ENCODE peak calls at places on chromosomes 4 and X, in seven cellular contexts. One of them, this sample, is unnamed.

GRCh38 chrX:12421918-12422317 is 283.6 kb downstream of the FRMPD4 start:
- DNase-seq in HepG2: no peak
- DNase-seq in GM12892: no peak
- DNase-seq in GM12878: no peak
- DNase-seq in SK-N-SH: no peak
- DNase-seq in H1: no peak
- DNase-seq in K562: no peak
- DNase-seq in this sample: no peak

GRCh38 chrX:120575379-120576114 is 14.8 kb upstream of the CUL4B start:
- DNase-seq in HepG2: no peak
- DNase-seq in H1: no peak
- DNase-seq in SK-N-SH: no peak
- DNase-seq in GM12892: no peak
- DNase-seq in GM12878: no peak
- DNase-seq in K562: peak; percentile 44
- DNase-seq in this sample: no peak

GRCh38 chrX:12309040-12309732 is 170.9 kb downstream of the FRMPD4 start:
- DNase-seq in GM12892: no peak
- DNase-seq in HepG2: no peak
- DNase-seq in GM12878: no peak
- DNase-seq in H1: no peak
- DNase-seq in K562: no peak
- DNase-seq in SK-N-SH: no peak
- DNase-seq in this sample: no peak

GRCh38 chrX:69627744-69628143 is 11.8 kb downstream of the EDA start:
- DNase-seq in SK-N-SH: no peak
- DNase-seq in GM12878: no peak
- DNase-seq in K562: no peak
- DNase-seq in H1: no peak
- DNase-seq in HepG2: no peak
- DNase-seq in GM12892: no peak
- DNase-seq in this sample: no peak

GRCh38 chr4:11487139-11487538 is 58.4 kb upstream of the HS3ST1 start:
- DNase-seq in GM12878: no peak
- DNase-seq in K562: no peak
- DNase-seq in GM12892: no peak
- DNase-seq in HepG2: no peak
- DNase-seq in H1: no peak
- DNase-seq in SK-N-SH: no peak
- DNase-seq in this sample: no peak

GRCh38 chr4:1783011-1783410 is 10.1 kb upstream of the FGFR3 start:
- DNase-seq in H1: no peak
- DNase-seq in GM12892: no peak
- DNase-seq in GM12878: no peak
- DNase-seq in HepG2: no peak
- DNase-seq in K562: no peak
- DNase-seq in SK-N-SH: no peak
- DNase-seq in this sample: no peak

GRCh38 chr4:138255917-138256597 is 13.9 kb upstream of the SLC7A11 start:
- DNase-seq in GM12878: no peak
- DNase-seq in SK-N-SH: no peak
- DNase-seq in HepG2: no peak
- DNase-seq in K562: no peak
- DNase-seq in GM12892: no peak
- DNase-seq in H1: no peak
- DNase-seq in this sample: no peak

GRCh38 chr4:127868196-127868595 is 12.5 kb upstream of the PLK4 start:
- DNase-seq in HepG2: no peak
- DNase-seq in GM12878: no peak
- DNase-seq in K562: no peak
- DNase-seq in H1: no peak
- DNase-seq in GM12892: no peak
- DNase-seq in SK-N-SH: no peak
- DNase-seq in this sample: no peak

GRCh38 chrX:101417981-101418841 is 10.2 kb downstream of the HNRNPH2 start:
- DNase-seq in GM12892: peak; percentile 39
- DNase-seq in SK-N-SH: peak; percentile 74
- DNase-seq in HepG2: no peak
- DNase-seq in GM12878: no peak
- DNase-seq in K562: no peak
- DNase-seq in H1: peak; percentile 72
- DNase-seq in this sample: peak; percentile 23

GRCh38 chr4:101199507-101200285 is 147.6 kb downstream of the PPP3CA start:
- DNase-seq in GM12892: no peak
- DNase-seq in H1: no peak
- DNase-seq in K562: no peak
- DNase-seq in GM12878: no peak
- DNase-seq in SK-N-SH: peak; percentile 2
- DNase-seq in HepG2: no peak
- DNase-seq in this sample: no peak

GRCh38 chr4:48830706-48831531 is at the start of gene OCIAD1:
- DNase-seq in GM12878: peak; percentile 99
- DNase-seq in H1: peak; percentile 89
- DNase-seq in GM12892: peak; percentile 93
- DNase-seq in SK-N-SH: peak; percentile 96
- DNase-seq in HepG2: peak; percentile 93
- DNase-seq in K562: peak; percentile 99
- DNase-seq in this sample: peak; percentile 90

GRCh38 chr4:182648766-182649165 is 268.4 kb downstream of the DCTD start:
- DNase-seq in GM12878: no peak
- DNase-seq in K562: no peak
- DNase-seq in GM12892: no peak
- DNase-seq in SK-N-SH: no peak
- DNase-seq in HepG2: no peak
- DNase-seq in H1: no peak
- DNase-seq in this sample: no peak

GRCh38 chrX:13090261-13091110 is 46.1 kb upstream of the FAM9C start:
- DNase-seq in K562: peak; percentile 46
- DNase-seq in GM12892: no peak
- DNase-seq in SK-N-SH: no peak
- DNase-seq in HepG2: peak; percentile 67
- DNase-seq in H1: no peak
- DNase-seq in GM12878: no peak
- DNase-seq in this sample: no peak

GRCh38 chrX:119654112-119654531 is 38.8 kb downstream of the SEPTIN6 start:
- DNase-seq in GM12892: no peak
- DNase-seq in GM12878: no peak
- DNase-seq in K562: no peak
- DNase-seq in HepG2: no peak
- DNase-seq in H1: no peak
- DNase-seq in SK-N-SH: peak; percentile 12
- DNase-seq in this sample: no peak

GRCh38 chrX:154979671-154980070 is 42.9 kb downstream of the F8 start:
- DNase-seq in GM12878: no peak
- DNase-seq in H1: no peak
- DNase-seq in SK-N-SH: no peak
- DNase-seq in GM12892: no peak
- DNase-seq in HepG2: no peak
- DNase-seq in K562: no peak
- DNase-seq in this sample: no peak

GRCh38 chr4:17510582-17510981 is 1.3 kb downstream of the QDPR start:
- DNase-seq in GM12878: no peak
- DNase-seq in HepG2: no peak
- DNase-seq in K562: no peak
- DNase-seq in GM12892: no peak
- DNase-seq in SK-N-SH: peak; percentile 15
- DNase-seq in H1: no peak
- DNase-seq in this sample: no peak

GRCh38 chr4:158622251-158622650 is 49.4 kb downstream of the C4orf46 start:
- DNase-seq in HepG2: no peak
- DNase-seq in GM12878: no peak
- DNase-seq in K562: no peak
- DNase-seq in SK-N-SH: no peak
- DNase-seq in GM12892: no peak
- DNase-seq in H1: no peak
- DNase-seq in this sample: no peak

GRCh38 chr4:86977621-86978184 is 42.9 kb downstream of the AFF1 start:
- DNase-seq in H1: no peak
- DNase-seq in HepG2: peak; percentile 96
- DNase-seq in SK-N-SH: no peak
- DNase-seq in GM12878: peak; percentile 67
- DNase-seq in K562: no peak
- DNase-seq in GM12892: peak; percentile 27
- DNase-seq in this sample: no peak

GRCh38 chr4:1686440-1687036 is 2.4 kb upstream of the FAM53A start:
- DNase-seq in SK-N-SH: no peak
- DNase-seq in HepG2: no peak
- DNase-seq in H1: no peak
- DNase-seq in GM12878: no peak
- DNase-seq in K562: no peak
- DNase-seq in GM12892: no peak
- DNase-seq in this sample: no peak

GRCh38 chr4:29711226-29711625 is 1008.9 kb upstream of the PCDH7 start:
- DNase-seq in GM12892: no peak
- DNase-seq in HepG2: no peak
- DNase-seq in GM12878: no peak
- DNase-seq in K562: no peak
- DNase-seq in SK-N-SH: no peak
- DNase-seq in H1: no peak
- DNase-seq in this sample: no peak

GRCh38 chr4:4889781-4890180 is 30.3 kb downstream of the MSX1 start:
- DNase-seq in SK-N-SH: no peak
- DNase-seq in HepG2: no peak
- DNase-seq in GM12892: no peak
- DNase-seq in K562: no peak
- DNase-seq in GM12878: no peak
- DNase-seq in H1: no peak
- DNase-seq in this sample: no peak

GRCh38 chrX:1507511-1508463 is 29.2 kb downstream of the P2RY8 start:
- DNase-seq in H1: no peak
- DNase-seq in GM12878: peak; percentile 95
- DNase-seq in GM12892: peak; percentile 54
- DNase-seq in SK-N-SH: no peak
- DNase-seq in K562: no peak
- DNase-seq in HepG2: no peak
- DNase-seq in this sample: no peak

GRCh38 chr4:42995343-42995944 is 102.9 kb downstream of the GRXCR1 start:
- DNase-seq in K562: peak; percentile 9
- DNase-seq in GM12892: no peak
- DNase-seq in HepG2: peak; percentile 12
- DNase-seq in H1: no peak
- DNase-seq in SK-N-SH: peak; percentile 57
- DNase-seq in GM12878: no peak
- DNase-seq in this sample: peak; percentile 18

DNA sequence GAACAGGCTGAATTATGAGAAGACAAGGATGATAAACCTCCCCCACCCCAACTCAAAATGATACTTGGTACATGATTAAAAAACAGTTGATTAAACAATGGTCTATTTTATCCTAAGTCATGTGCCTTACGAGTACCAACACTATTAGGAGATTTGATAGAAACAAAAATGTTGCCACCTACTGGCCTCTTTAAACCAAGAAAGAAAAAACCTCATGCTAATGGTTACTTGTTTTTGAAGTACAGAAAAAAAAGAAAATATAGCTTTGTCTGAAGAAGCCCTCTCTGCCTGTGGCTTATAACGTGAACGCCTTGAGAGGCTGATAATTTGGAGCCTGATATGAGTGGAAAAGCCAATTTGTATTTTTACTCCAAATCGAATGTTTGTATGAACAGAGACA is 538.2 kb downstream of the DMD start:
- DNase-seq in GM12878: no peak
- DNase-seq in GM12892: no peak
- DNase-seq in HepG2: peak; percentile 0
- DNase-seq in H1: no peak
- DNase-seq in SK-N-SH: no peak
- DNase-seq in K562: no peak
- DNase-seq in this sample: no peak
- TF ChIP-seq TAF1 in GM12878: no peak
- TF ChIP-seq TAF1 in GM12892: no peak
- TF ChIP-seq TAF1 in HepG2: no peak
- TF ChIP-seq TAF1 in H1: no peak
- TF ChIP-seq TAF1 in SK-N-SH: no peak
- TF ChIP-seq TAF1 in K562: no peak
- TF ChIP-seq TAF1 in this sample: no peak

GRCh38 chr4:169160825-169161224 is 109.9 kb downstream of the SH3RF1 start:
- DNase-seq in SK-N-SH: no peak
- DNase-seq in GM12878: no peak
- DNase-seq in H1: no peak
- DNase-seq in GM12892: no peak
- DNase-seq in K562: no peak
- DNase-seq in HepG2: no peak
- DNase-seq in this sample: no peak
- TF ChIP-seq TAF1 in SK-N-SH: no peak
- TF ChIP-seq TAF1 in GM12878: no peak
- TF ChIP-seq TAF1 in H1: no peak
- TF ChIP-seq TAF1 in GM12892: no peak
- TF ChIP-seq TAF1 in K562: no peak
- TF ChIP-seq TAF1 in HepG2: no peak
- TF ChIP-seq TAF1 in this sample: no peak

DNA sequence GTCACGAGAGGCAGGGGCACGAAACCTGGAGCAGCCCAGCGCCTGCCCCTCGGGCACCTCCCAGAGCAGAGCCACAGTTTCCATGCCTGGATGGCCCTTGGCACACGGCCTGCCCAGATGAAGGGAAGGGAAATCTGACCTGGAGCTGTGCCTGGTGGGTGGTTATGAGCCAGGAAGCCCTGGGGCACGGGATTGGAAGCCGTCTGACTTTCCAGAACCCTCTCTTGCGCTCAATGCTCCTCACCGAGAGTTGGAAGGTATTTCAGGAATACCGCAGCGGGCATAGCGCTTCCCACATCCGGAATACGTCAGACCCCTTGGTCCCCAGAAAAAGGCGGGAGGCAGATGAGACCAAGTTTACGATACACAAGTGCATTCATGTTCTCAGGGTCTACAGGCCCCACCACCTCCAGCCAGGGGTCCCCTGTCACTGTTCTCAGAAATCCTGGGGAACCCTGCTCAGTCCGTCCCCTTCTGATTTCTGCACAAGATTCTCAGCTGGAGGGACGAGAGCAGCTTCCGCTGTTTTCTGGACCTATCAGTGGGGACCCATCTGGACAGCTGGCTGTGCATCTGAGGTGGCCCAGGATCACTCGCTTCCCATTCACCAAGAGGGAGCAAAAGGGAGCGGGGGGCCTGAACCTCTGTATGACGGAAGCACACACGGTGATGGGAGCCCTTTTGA is 172.9 kb downstream of the AFAP1 start:
- DNase-seq in H1: no peak
- DNase-seq in SK-N-SH: no peak
- DNase-seq in HepG2: no peak
- DNase-seq in GM12878: no peak
- DNase-seq in K562: no peak
- DNase-seq in GM12892: no peak
- DNase-seq in this sample: no peak
- TF ChIP-seq TAF1 in H1: no peak
- TF ChIP-seq TAF1 in SK-N-SH: no peak
- TF ChIP-seq TAF1 in HepG2: no peak
- TF ChIP-seq TAF1 in GM12878: no peak
- TF ChIP-seq TAF1 in K562: no peak
- TF ChIP-seq TAF1 in GM12892: no peak
- TF ChIP-seq TAF1 in this sample: no peak

GRCh38 chr4:66178901-66179300 is 508.6 kb upstream of the EPHA5 start:
- DNase-seq in GM12892: no peak
- DNase-seq in H1: no peak
- DNase-seq in HepG2: no peak
- DNase-seq in K562: no peak
- DNase-seq in SK-N-SH: no peak
- DNase-seq in GM12878: no peak
- DNase-seq in this sample: no peak

GRCh38 chr4:66187175-66187720 is 517.0 kb upstream of the EPHA5 start:
- DNase-seq in SK-N-SH: no peak
- DNase-seq in GM12878: no peak
- DNase-seq in GM12892: no peak
- DNase-seq in HepG2: no peak
- DNase-seq in K562: no peak
- DNase-seq in H1: no peak
- DNase-seq in this sample: no peak

GRCh38 chr4:66182651-66183050 is 512.4 kb upstream of the EPHA5 start:
- DNase-seq in GM12878: no peak
- DNase-seq in K562: no peak
- DNase-seq in GM12892: no peak
- DNase-seq in SK-N-SH: no peak
- DNase-seq in HepG2: no peak
- DNase-seq in H1: no peak
- DNase-seq in this sample: no peak
- TF ChIP-seq TAF1 in GM12878: no peak
- TF ChIP-seq TAF1 in K562: no peak
- TF ChIP-seq TAF1 in GM12892: no peak
- TF ChIP-seq TAF1 in SK-N-SH: no peak
- TF ChIP-seq TAF1 in HepG2: no peak
- TF ChIP-seq TAF1 in H1: no peak
- TF ChIP-seq TAF1 in this sample: no peak